ENCODE peak calls at places on chromosome 18, in seven cellular contexts. One of them, this sample, is unnamed.

GRCh38 chr18:33923980-33924379 is 300.7 kb downstream of the NOL4 start:
- DNase-seq in H1: no peak
- DNase-seq in HepG2: no peak
- DNase-seq in K562: no peak
- DNase-seq in HCT116: no peak
- DNase-seq in GM12878: no peak
- DNase-seq in SK-N-SH: peak; percentile 49
- DNase-seq in this sample: no peak

GRCh38 chr18:46899274-46899948 is 17.9 kb downstream of the PIAS2 start:
- DNase-seq in HCT116: no peak
- DNase-seq in K562: no peak
- DNase-seq in HepG2: no peak
- DNase-seq in H1: no peak
- DNase-seq in SK-N-SH: no peak
- DNase-seq in GM12878: no peak
- DNase-seq in this sample: no peak

GRCh38 chr18:40962784-40963183 is 992.2 kb upstream of the PIK3C3 start:
- DNase-seq in HepG2: no peak
- DNase-seq in HCT116: no peak
- DNase-seq in GM12878: no peak
- DNase-seq in SK-N-SH: no peak
- DNase-seq in H1: no peak
- DNase-seq in K562: no peak
- DNase-seq in this sample: no peak

GRCh38 chr18:58493516-58494253 is 135.2 kb downstream of the ALPK2 start:
- DNase-seq in HepG2: peak; percentile 76
- DNase-seq in HCT116: peak; percentile 56
- DNase-seq in H1: peak; percentile 86
- DNase-seq in K562: peak; percentile 80
- DNase-seq in SK-N-SH: peak; percentile 74
- DNase-seq in GM12878: peak; percentile 28
- DNase-seq in this sample: peak; percentile 42

GRCh38 chr18:73842795-73843394 is 304.7 kb downstream of the FBXO15 start:
- DNase-seq in HepG2: peak; percentile 4
- DNase-seq in HCT116: peak; percentile 4
- DNase-seq in K562: peak; percentile 36
- DNase-seq in H1: peak; percentile 70
- DNase-seq in SK-N-SH: peak; percentile 49
- DNase-seq in GM12878: peak; percentile 1
- DNase-seq in this sample: peak; percentile 22

GRCh38 chr18:22141211-22141610 is 28.2 kb upstream of the GATA6 start:
- DNase-seq in K562: no peak
- DNase-seq in HepG2: no peak
- DNase-seq in H1: no peak
- DNase-seq in SK-N-SH: no peak
- DNase-seq in GM12878: no peak
- DNase-seq in HCT116: no peak
- DNase-seq in this sample: no peak

GRCh38 chr18:23504720-23505119 is 1.4 kb downstream of the RMC1 start:
- DNase-seq in HepG2: no peak
- DNase-seq in K562: no peak
- DNase-seq in H1: no peak
- DNase-seq in HCT116: no peak
- DNase-seq in GM12878: peak; percentile 66
- DNase-seq in SK-N-SH: no peak
- DNase-seq in this sample: no peak

GRCh38 chr18:61991201-61991600 is 98.4 kb upstream of the RNF152 start:
- DNase-seq in HepG2: no peak
- DNase-seq in GM12878: no peak
- DNase-seq in H1: no peak
- DNase-seq in SK-N-SH: no peak
- DNase-seq in K562: no peak
- DNase-seq in HCT116: no peak
- DNase-seq in this sample: no peak

GRCh38 chr18:34352385-34353163 is 127.9 kb upstream of the NOL4 start:
- DNase-seq in GM12878: no peak
- DNase-seq in H1: no peak
- DNase-seq in K562: no peak
- DNase-seq in HepG2: peak; percentile 22
- DNase-seq in HCT116: no peak
- DNase-seq in SK-N-SH: peak; percentile 26
- DNase-seq in this sample: no peak

GRCh38 chr18:48608581-48608980 is 69.8 kb downstream of the CTIF start:
- DNase-seq in GM12878: no peak
- DNase-seq in SK-N-SH: no peak
- DNase-seq in HepG2: no peak
- DNase-seq in K562: no peak
- DNase-seq in H1: no peak
- DNase-seq in HCT116: no peak
- DNase-seq in this sample: no peak

GRCh38 chr18:28576941-28577340 is 400.0 kb upstream of the CDH2 start:
- DNase-seq in K562: no peak
- DNase-seq in HCT116: no peak
- DNase-seq in H1: no peak
- DNase-seq in SK-N-SH: no peak
- DNase-seq in GM12878: no peak
- DNase-seq in HepG2: no peak
- DNase-seq in this sample: no peak

GRCh38 chr18:76522104-76522503 is 27.1 kb upstream of the ZNF516 start:
- DNase-seq in GM12878: no peak
- DNase-seq in SK-N-SH: no peak
- DNase-seq in HCT116: no peak
- DNase-seq in HepG2: no peak
- DNase-seq in K562: no peak
- DNase-seq in H1: no peak
- DNase-seq in this sample: no peak

GRCh38 chr18:1394426-1394825 is 489.8 kb downstream of the ADCYAP1 start:
- DNase-seq in HCT116: no peak
- DNase-seq in GM12878: no peak
- DNase-seq in HepG2: no peak
- DNase-seq in K562: no peak
- DNase-seq in SK-N-SH: no peak
- DNase-seq in H1: no peak
- DNase-seq in this sample: no peak

GRCh38 chr18:4351005-4351404 is 104.1 kb downstream of the DLGAP1 start:
- DNase-seq in HepG2: no peak
- DNase-seq in H1: no peak
- DNase-seq in GM12878: no peak
- DNase-seq in K562: no peak
- DNase-seq in SK-N-SH: no peak
- DNase-seq in HCT116: no peak
- DNase-seq in this sample: no peak

GRCh38 chr18:53796042-53796729 is 428.3 kb downstream of the MBD2 start:
- DNase-seq in HepG2: peak; percentile 1
- DNase-seq in SK-N-SH: no peak
- DNase-seq in GM12878: no peak
- DNase-seq in HCT116: no peak
- DNase-seq in H1: no peak
- DNase-seq in K562: no peak
- DNase-seq in this sample: no peak

GRCh38 chr18:62616331-62616805 is 93.5 kb downstream of the ZCCHC2 start:
- DNase-seq in HepG2: peak; percentile 37
- DNase-seq in GM12878: no peak
- DNase-seq in H1: no peak
- DNase-seq in K562: no peak
- DNase-seq in SK-N-SH: no peak
- DNase-seq in HCT116: no peak
- DNase-seq in this sample: no peak

DNA sequence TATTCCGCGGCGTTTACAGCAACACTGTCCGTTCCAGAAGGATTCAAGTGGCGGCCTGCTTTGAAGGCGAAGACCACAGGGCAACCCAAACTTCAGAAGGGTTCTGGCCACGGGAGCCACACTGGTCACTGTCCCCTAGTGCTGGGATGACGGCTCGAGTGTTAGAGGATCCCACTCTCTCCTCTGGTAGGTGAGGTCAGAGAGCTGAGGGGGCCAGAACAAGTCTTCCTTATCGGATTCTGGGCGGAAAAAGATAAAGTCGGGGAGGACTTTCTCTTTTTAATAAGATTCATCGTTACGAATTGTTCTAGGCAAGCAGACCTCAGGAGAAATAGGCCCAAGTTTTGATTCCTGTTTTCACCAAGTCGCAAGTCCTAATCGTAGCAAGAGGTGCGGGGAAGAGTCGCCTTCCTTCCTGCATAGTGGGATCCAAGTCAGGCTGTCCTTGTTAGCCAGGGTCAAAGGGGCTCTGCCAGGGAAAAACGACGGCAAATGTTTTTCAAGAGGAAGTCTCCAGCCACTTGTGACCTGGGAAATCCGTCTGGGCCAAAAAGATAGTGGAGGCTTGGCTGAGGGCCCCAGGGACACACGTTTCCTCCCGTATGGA is 862 bp upstream of the MYL12A start:
- DNase-seq in HepG2: no peak
- DNase-seq in K562: peak; percentile 89
- DNase-seq in H1: no peak
- DNase-seq in SK-N-SH: no peak
- DNase-seq in HCT116: no peak
- DNase-seq in GM12878: no peak
- DNase-seq in this sample: no peak
- TF ChIP-seq SIN3A in HepG2: peak; percentile 23
- TF ChIP-seq SIN3A in K562: no peak
- TF ChIP-seq SIN3A in H1: no peak
- TF ChIP-seq SIN3A in SK-N-SH: no peak
- TF ChIP-seq SIN3A in HCT116: no peak
- TF ChIP-seq SIN3A in GM12878: no peak
- TF ChIP-seq SIN3A in this sample: no peak

GRCh38 chr18:56661414-56662101 is 10.4 kb downstream of the WDR7 start:
- DNase-seq in HCT116: no peak
- DNase-seq in H1: no peak
- DNase-seq in GM12878: no peak
- DNase-seq in K562: no peak
- DNase-seq in HepG2: no peak
- DNase-seq in SK-N-SH: no peak
- DNase-seq in this sample: no peak

GRCh38 chr18:56662902-56663301 is 11.7 kb downstream of the WDR7 start:
- DNase-seq in HepG2: no peak
- DNase-seq in K562: peak; percentile 46
- DNase-seq in HCT116: no peak
- DNase-seq in SK-N-SH: no peak
- DNase-seq in H1: no peak
- DNase-seq in GM12878: no peak
- DNase-seq in this sample: no peak

GRCh38 chr18:56659111-56659510 is 8.0 kb downstream of the WDR7 start:
- DNase-seq in K562: no peak
- DNase-seq in GM12878: no peak
- DNase-seq in H1: no peak
- DNase-seq in HCT116: no peak
- DNase-seq in SK-N-SH: no peak
- DNase-seq in HepG2: no peak
- DNase-seq in this sample: no peak

GRCh38 chr18:56660655-56661054 is 9.5 kb downstream of the WDR7 start:
- DNase-seq in HCT116: no peak
- DNase-seq in HepG2: no peak
- DNase-seq in SK-N-SH: no peak
- DNase-seq in K562: no peak
- DNase-seq in GM12878: no peak
- DNase-seq in H1: no peak
- DNase-seq in this sample: no peak

GRCh38 chr18:56662502-56662901 is 11.3 kb downstream of the WDR7 start:
- DNase-seq in H1: no peak
- DNase-seq in K562: no peak
- DNase-seq in HCT116: no peak
- DNase-seq in SK-N-SH: no peak
- DNase-seq in HepG2: no peak
- DNase-seq in GM12878: no peak
- DNase-seq in this sample: no peak
- TF ChIP-seq POLR2AphosphoS5 in H1: no peak
- TF ChIP-seq POLR2AphosphoS5 in K562: no peak
- TF ChIP-seq POLR2AphosphoS5 in HCT116: no peak
- TF ChIP-seq POLR2AphosphoS5 in SK-N-SH: no peak
- TF ChIP-seq POLR2AphosphoS5 in HepG2: no peak
- TF ChIP-seq POLR2AphosphoS5 in GM12878: no peak
- TF ChIP-seq POLR2AphosphoS5 in this sample: no peak

GRCh38 chr18:67199993-67200617 is 316.4 kb downstream of the DSEL start:
- DNase-seq in SK-N-SH: peak; percentile 32
- DNase-seq in GM12878: peak; percentile 11
- DNase-seq in HCT116: peak; percentile 8
- DNase-seq in H1: no peak
- DNase-seq in K562: peak; percentile 24
- DNase-seq in HepG2: peak; percentile 53
- DNase-seq in this sample: peak; percentile 53
- TF ChIP-seq SIN3A in SK-N-SH: no peak
- TF ChIP-seq SIN3A in GM12878: no peak
- TF ChIP-seq SIN3A in HCT116: no peak
- TF ChIP-seq SIN3A in H1: no peak
- TF ChIP-seq SIN3A in K562: no peak
- TF ChIP-seq SIN3A in HepG2: no peak
- TF ChIP-seq SIN3A in this sample: no peak

GRCh38 chr18:50310080-50310479 is 22.6 kb upstream of the CXXC1 start:
- DNase-seq in GM12878: no peak
- DNase-seq in HCT116: no peak
- DNase-seq in HepG2: no peak
- DNase-seq in K562: no peak
- DNase-seq in H1: no peak
- DNase-seq in SK-N-SH: no peak
- DNase-seq in this sample: no peak

GRCh38 chr18:50311573-50312106 is 24.1 kb upstream of the CXXC1 start:
- DNase-seq in H1: no peak
- DNase-seq in K562: no peak
- DNase-seq in SK-N-SH: no peak
- DNase-seq in HepG2: no peak
- DNase-seq in HCT116: no peak
- DNase-seq in GM12878: no peak
- DNase-seq in this sample: no peak

GRCh38 chr18:50307400-50307737 is 19.9 kb upstream of the CXXC1 start:
- DNase-seq in K562: no peak
- DNase-seq in H1: no peak
- DNase-seq in GM12878: no peak
- DNase-seq in SK-N-SH: no peak
- DNase-seq in HCT116: no peak
- DNase-seq in HepG2: no peak
- DNase-seq in this sample: no peak

GRCh38 chr18:50306944-50307343 is 19.5 kb upstream of the CXXC1 start:
- DNase-seq in H1: no peak
- DNase-seq in K562: no peak
- DNase-seq in HepG2: no peak
- DNase-seq in HCT116: no peak
- DNase-seq in GM12878: no peak
- DNase-seq in SK-N-SH: no peak
- DNase-seq in this sample: no peak

DNA sequence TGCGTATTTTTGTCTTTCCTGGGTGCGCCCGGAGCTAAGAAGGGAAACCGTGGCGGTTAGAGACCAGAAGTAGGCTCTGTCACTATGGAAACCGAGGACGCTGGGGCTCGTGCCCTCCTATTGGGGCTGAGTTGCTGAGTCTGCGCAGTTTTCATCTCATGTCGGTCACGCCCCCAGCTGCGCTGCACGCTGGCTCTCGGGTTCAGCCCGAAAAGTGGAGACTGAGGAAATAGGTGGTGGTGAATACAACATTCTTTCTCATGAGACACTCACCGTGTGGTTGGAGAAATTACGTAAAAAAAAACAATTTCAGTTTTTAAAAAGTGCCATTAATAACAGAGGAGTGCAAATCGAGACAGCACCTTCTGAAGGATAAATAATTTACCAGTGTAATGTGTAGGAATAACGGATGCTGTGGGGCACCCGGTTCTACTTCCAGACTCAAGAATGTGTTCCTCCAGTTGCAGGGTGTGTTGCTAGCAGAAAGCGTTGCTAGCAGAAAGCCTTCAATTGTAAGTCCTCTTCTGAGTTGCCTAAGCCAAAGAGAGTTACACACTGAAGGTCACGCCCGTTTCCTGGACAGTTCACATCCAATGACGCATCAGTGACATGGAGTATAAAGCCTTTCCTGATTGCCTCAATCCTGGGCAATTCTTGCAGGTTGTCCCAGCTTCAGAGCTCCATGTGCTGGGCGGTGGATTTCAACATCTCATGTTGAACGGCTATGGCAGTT is 20.4 kb upstream of the CXXC1 start:
- DNase-seq in SK-N-SH: peak; percentile 94
- DNase-seq in HepG2: peak; percentile 85
- DNase-seq in H1: peak; percentile 91
- DNase-seq in GM12878: peak; percentile 73
- DNase-seq in HCT116: no peak
- DNase-seq in K562: peak; percentile 84
- DNase-seq in this sample: peak; percentile 45
- TF ChIP-seq POLR2AphosphoS5 in SK-N-SH: peak; percentile 58
- TF ChIP-seq POLR2AphosphoS5 in HepG2: no peak
- TF ChIP-seq POLR2AphosphoS5 in H1: no peak
- TF ChIP-seq POLR2AphosphoS5 in GM12878: no peak
- TF ChIP-seq POLR2AphosphoS5 in HCT116: no peak
- TF ChIP-seq POLR2AphosphoS5 in K562: no peak
- TF ChIP-seq POLR2AphosphoS5 in this sample: no peak

This sample was measured in Panc1.